ENCODE peak calls at places on chromosomes 5 and 9, in six cellular contexts. T is DMS153; X is GM12891; R is stimulated activated CD8-positive, alpha-beta memory T cell treated with anti-CD3 and anti-CD28 coated beads, Interleukin-12 subunit alpha, Interleukin-12 subunit beta, amount 100 ng/mL, for 1 hour; U is NCI-H82; E is T-helper 2 cell. A is an unnamed sample.
A peak's percentile ranks its signal among the peaks of the same experiment; 100 is the strongest.

GRCh38 chr5:141882594-141883183 is 4.5 kb upstream of the PCDH1 start:
- DNase-seq in T (no peak), X (no peak), R (no peak), U (no peak), E (no peak), A (peak; percentile 40)

GRCh38 chr5:147554285-147554817 is 44.5 kb upstream of the DPYSL3 start:
- DNase-seq in T (no peak), X (no peak), R (no peak), U (no peak), E (no peak), A (peak; percentile 24)

GRCh38 chr5:40694433-40694832 is 14.7 kb downstream of the PTGER4 start:
- DNase-seq in T (no peak), X (no peak), R (no peak), U (no peak), E (no peak), A (no peak)

GRCh38 chr9:137168907-137169763 is 716 bp downstream of the LRRC26 start:
- DNase-seq in T (peak; percentile 44), X (peak; percentile 69), R (no peak), U (peak; percentile 66), E (no peak), A (peak; percentile 78)

GRCh38 chr9:37730256-37730655 is 23.3 kb upstream of the TRMT10B start:
- DNase-seq in T (no peak), X (no peak), R (no peak), U (no peak), E (no peak), A (no peak)

GRCh38 chr5:141680751-141681201 is 1.3 kb downstream of the ARAP3 start:
- DNase-seq in T (peak; percentile 11), X (no peak), R (no peak), U (peak; percentile 66), E (no peak), A (no peak)

GRCh38 chr5:172853355-172853975 is 19.4 kb downstream of the ERGIC1 start:
- DNase-seq in T (no peak), X (no peak), R (no peak), U (no peak), E (no peak), A (no peak)

GRCh38 chr5:21685536-21685935 is 1167.6 kb downstream of the CDH12 start:
- DNase-seq in T (no peak), X (no peak), R (no peak), U (no peak), E (no peak), A (no peak)

GRCh38 chr9:95193480-95193879 is 124.0 kb downstream of the FANCC start:
- DNase-seq in T (no peak), X (no peak), R (no peak), U (no peak), E (no peak), A (no peak)